ENCODE peak calls at places on chromosome 13, in six cellular contexts. H, I, G, T, X and D are unnamed samples.

GRCh38 chr13:110134801-110135200 is 172.2 kb downstream of the COL4A1 start:
- DNase-seq in G (no peak), I (no peak), H (no peak), X (no peak), T (no peak), D (no peak)

GRCh38 chr13:24233351-24233901 is 72.9 kb downstream of the SPATA13 start:
- DNase-seq in X (no peak), I (peak; percentile 90), T (no peak), G (peak; percentile 71), H (peak; percentile 70), D (no peak)

GRCh38 chr13:45763419-45763818 is 61.3 kb downstream of the CBY2 start:
- DNase-seq in X (no peak), G (no peak), T (no peak), I (no peak), H (no peak), D (no peak)

GRCh38 chr13:87280139-87280538 is 391.0 kb upstream of the SLITRK5 start:
- DNase-seq in H (peak; percentile 5), T (no peak), I (no peak), G (no peak), X (no peak), D (no peak)

GRCh38 chr13:23289917-23290357 is 109.2 kb downstream of the SGCG start:
- DNase-seq in G (no peak), I (no peak), T (no peak), H (peak; percentile 57), X (no peak), D (peak; percentile 23)

GRCh38 chr13:111239754-111240670 is 80.4 kb upstream of the TEX29 start:
- DNase-seq in X (no peak), G (no peak), T (no peak), I (no peak), H (peak; percentile 25), D (no peak)

GRCh38 chr13:95288899-95289500 is 12.3 kb downstream of the ABCC4 start:
- DNase-seq in X (no peak), G (no peak), T (no peak), H (no peak), I (no peak), D (no peak)

GRCh38 chr13:41610426-41610825 is 153.1 kb downstream of the RGCC start:
- DNase-seq in I (peak; percentile 59), T (no peak), G (no peak), X (peak; percentile 57), H (peak; percentile 87), D (no peak)

GRCh38 chr13:102680842-102681725 is 13.8 kb downstream of the METTL21C start:
- DNase-seq in G (no peak), T (no peak), H (peak; percentile 40), I (no peak), X (no peak), D (no peak)

GRCh38 chr13:100545684-100546061 is 42.9 kb downstream of the GGACT start:
- DNase-seq in X (peak; percentile 14), G (no peak), T (no peak), H (no peak), I (no peak), D (no peak)

GRCh38 chr13:31670831-31671617 is 68.3 kb upstream of the RXFP2 start:
- DNase-seq in H (peak; percentile 28), G (no peak), I (no peak), X (no peak), T (no peak), D (no peak)

GRCh38 chr13:100234006-100234405 is 145.1 kb downstream of the PCCA start:
- DNase-seq in X (no peak), H (no peak), G (no peak), I (no peak), T (peak; percentile 24), D (no peak)

GRCh38 chr13:39406688-39407087 is 196.3 kb downstream of the LHFPL6 start:
- DNase-seq in H (no peak), T (no peak), G (no peak), I (no peak), X (no peak), D (no peak)

GRCh38 chr13:105142556-105142955 is 1392.9 kb downstream of the EFNB2 start:
- DNase-seq in H (no peak), I (no peak), G (no peak), X (no peak), T (no peak), D (no peak)

DNA sequence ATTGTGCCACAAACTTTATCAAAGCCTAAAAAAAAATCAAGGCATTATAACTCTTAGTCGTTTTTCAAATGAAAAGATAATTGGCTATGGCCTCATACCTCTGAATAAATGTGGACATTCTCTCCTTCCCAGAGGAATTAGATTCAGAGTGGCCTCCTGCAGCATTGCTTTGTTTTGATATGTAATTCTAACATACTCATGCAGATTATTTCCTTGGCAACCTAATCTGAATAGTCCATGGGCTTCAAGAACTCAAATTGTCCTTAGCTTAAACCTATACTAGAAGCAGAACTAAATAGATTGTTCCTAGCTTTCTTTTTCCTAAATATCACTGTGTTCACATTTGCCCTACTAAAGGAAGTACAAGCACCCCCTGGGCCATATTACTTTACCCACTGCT is 1146.9 kb downstream of the OLFM4 start:
- DNase-seq in G (no peak), T (no peak), X (no peak), H (no peak), I (no peak), D (no peak)
- H3K27ac ChIP-seq in G (no peak overlapping the region), T (no peak overlapping the region), X (no peak overlapping the region), H (no peak overlapping the region), I (no peak overlapping the region), D (no peak overlapping the region)

DNA sequence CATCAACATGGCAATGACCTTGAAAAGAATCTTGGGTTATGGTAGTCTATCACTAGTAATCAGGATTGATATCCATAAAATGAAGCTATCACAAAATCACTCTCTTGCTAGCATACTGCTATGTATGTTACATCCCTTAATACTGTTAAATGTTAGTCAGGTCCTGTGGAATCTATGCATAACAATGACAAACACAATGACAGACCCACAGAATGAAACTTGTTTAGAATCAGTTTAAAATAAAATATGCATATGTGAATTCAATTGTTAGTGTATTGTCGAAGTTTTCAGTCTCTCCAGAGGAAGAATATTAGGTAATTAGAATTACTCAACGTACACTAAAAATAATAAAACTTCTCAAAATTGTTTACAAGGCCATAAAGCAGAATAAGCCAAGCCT is 137.6 kb downstream of the DACH1 start:
- DNase-seq in X (no peak), I (no peak), T (no peak), G (no peak), H (no peak), D (no peak)
- H3K4me1 ChIP-seq in X (no peaks in the 10 kb centered on the region), I (no peaks in the 10 kb centered on the region), T (peaks cover 16% of the 10 kb centered on the region), G (no peaks in the 10 kb centered on the region), H (no peaks in the 10 kb centered on the region), D (no peaks in the 10 kb centered on the region)

GRCh38 chr13:29503041-29503837 is 92.2 kb downstream of the SLC7A1 start:
- DNase-seq in X (no peak), I (no peak), G (peak; percentile 90), H (peak; percentile 30), T (no peak), D (peak; percentile 37)
- H3K4me3 ChIP-seq in X (no peak overlapping the region), I (no peak overlapping the region), G (no peak overlapping the region), H (peak overlapping the region; percentile 27), T (no peak overlapping the region), D (peak overlapping the region; percentile 7)

DNA sequence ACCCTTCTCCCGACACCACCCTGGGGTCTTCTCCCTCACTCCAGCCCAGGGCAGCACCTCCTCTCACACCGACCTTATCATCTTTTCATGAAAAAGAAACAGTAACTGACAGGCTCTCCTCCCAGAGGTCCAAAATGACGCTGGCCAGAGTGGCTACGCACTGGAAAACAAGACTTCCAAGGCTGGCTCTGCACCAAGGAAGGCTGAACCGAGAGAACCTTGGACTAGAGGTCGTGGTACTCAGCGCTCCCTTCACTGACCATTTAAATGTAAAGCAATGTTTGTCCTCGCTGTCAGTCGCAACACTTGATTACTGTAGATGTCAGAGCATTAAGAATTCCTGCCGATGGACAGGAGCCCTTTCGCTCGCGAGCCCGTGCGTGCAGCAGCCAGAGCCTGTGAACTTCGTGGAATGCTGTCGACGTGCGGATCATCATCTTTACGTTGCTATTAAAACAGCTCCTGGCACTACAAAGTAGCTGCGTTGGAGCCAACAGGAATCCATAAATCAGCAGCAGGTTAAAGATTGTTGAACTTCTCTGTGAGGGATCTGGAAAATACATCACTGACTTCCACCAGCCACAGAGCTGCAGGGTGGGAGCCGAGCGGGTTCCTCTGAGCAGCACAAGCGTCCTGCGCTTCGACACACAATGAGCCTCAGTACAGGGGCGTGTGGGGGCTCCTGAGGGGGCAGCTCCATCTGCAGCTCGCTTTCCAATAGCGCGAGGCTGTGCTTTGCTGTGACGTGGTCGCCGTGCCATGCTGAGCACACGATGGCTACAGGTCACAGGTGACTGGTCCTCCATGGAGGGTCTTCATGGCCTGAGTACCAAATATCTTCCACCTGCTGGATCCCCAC is 125.4 kb upstream of the MCF2L start:
- DNase-seq in H (no peak), G (peak; percentile 36), I (no peak), T (no peak), X (no peak), D (peak; percentile 80)
- H3K27ac ChIP-seq in H (no peak overlapping the region), G (peak overlapping the region; percentile 12), I (no peak overlapping the region), T (peak overlapping the region; percentile 22), X (no peak overlapping the region), D (peak overlapping the region; percentile 33)

GRCh38 chr13:44352202-44352601 is 21.4 kb upstream of the SERP2 start:
- DNase-seq in G (no peak), T (no peak), I (no peak), X (no peak), H (no peak), D (no peak)

GRCh38 chr13:44354884-44355283 is 18.7 kb upstream of the SERP2 start:
- DNase-seq in G (no peak), X (no peak), I (no peak), H (no peak), T (no peak), D (no peak)

GRCh38 chr13:44354322-44354721 is 19.3 kb upstream of the SERP2 start:
- DNase-seq in H (no peak), X (no peak), G (no peak), I (no peak), T (no peak), D (no peak)

GRCh38 chr13:44352671-44353070 is 21.0 kb upstream of the SERP2 start:
- DNase-seq in H (no peak), I (no peak), T (no peak), X (no peak), G (no peak), D (no peak)

DNA sequence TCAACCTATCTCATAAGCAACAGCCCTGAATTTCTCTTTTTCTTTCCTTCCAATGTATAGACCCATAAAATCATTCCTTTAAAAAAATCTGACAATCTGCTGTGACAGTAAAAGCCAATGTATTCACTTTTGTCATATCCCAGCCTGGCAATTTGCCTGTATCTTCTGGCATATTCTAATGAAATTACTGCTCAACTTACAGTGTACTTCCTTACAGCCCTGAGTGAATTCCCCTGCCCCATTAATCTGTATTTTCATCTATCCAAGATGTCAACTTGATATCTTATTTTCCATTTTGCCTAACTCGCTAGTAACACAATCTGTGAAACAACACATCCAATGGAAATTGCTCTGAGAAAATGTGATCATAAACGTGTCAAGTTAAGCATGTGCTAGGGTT is 18.0 kb upstream of the SERP2 start:
- DNase-seq in T (no peak), H (no peak), X (no peak), G (no peak), I (no peak), D (no peak)
- H3K4me1 ChIP-seq in T (peaks cover 2% of the 10 kb centered on the region), H (no peaks in the 10 kb centered on the region), X (no peaks in the 10 kb centered on the region), G (peaks cover 16% of the 10 kb centered on the region), I (peaks cover 11% of the 10 kb centered on the region), D (no peaks in the 10 kb centered on the region)